ENCODE peak calls at places on chromosomes 3 and 15, in five cellular contexts. E is testis, Z is ovary, I is heart left ventricle, Q is sigmoid colon. L is an unnamed sample.

GRCh38 chr3:101036213-101036618 is 43.0 kb upstream of the ABI3BP start:
- DNase-seq in Q (no peak), I (no peak), Z (no peak), E (no peak), L (no peak)

GRCh38 chr15:81316267-81316666 is 7.7 kb downstream of the STARD5 start:
- DNase-seq in I (no peak), Z (no peak), E (no peak), Q (no peak), L (no peak)

GRCh38 chr3:106628407-106628806 is 748.8 kb upstream of the CCDC54 start:
- DNase-seq in E (no peak), Z (no peak), I (no peak), Q (no peak), L (no peak)

GRCh38 chr3:99534951-99535704 is 103.3 kb upstream of the COL8A1 start:
- DNase-seq in Z (no peak), E (no peak), Q (no peak), I (no peak), L (no peak)

GRCh38 chr15:63260786-63261185 is 16.6 kb upstream of the APH1B start:
- DNase-seq in Z (no peak), Q (no peak), I (no peak), E (no peak), L (no peak)

GRCh38 chr15:88391700-88392099 is 75.5 kb downstream of the MRPL46 start:
- DNase-seq in Q (no peak), Z (no peak), E (no peak), I (no peak), L (no peak)

GRCh38 chr3:178406206-178406605 is 130.0 kb upstream of the KCNMB2 start:
- DNase-seq in Q (no peak), Z (no peak), I (no peak), E (no peak), L (no peak)

GRCh38 chr15:90883971-90884718 is at the start of gene FES:
- DNase-seq in I (peak; percentile 86), Q (peak; percentile 86), Z (peak; percentile 83), E (no peak), L (no peak)

GRCh38 chr3:31188112-31188511 is 293.7 kb upstream of the GADL1 start:
- DNase-seq in Q (peak; percentile 69), E (no peak), I (no peak), Z (no peak), L (no peak)
- H3K4me3 ChIP-seq in Q (no peak overlapping the region), E (no peak overlapping the region), I (no peak overlapping the region), Z (no peak overlapping the region), L (no peak overlapping the region)

GRCh38 chr3:187291001-187291511 is 481 bp downstream of the MASP1 start:
- DNase-seq in E (peak; percentile 32), I (no peak), Z (peak; percentile 40), Q (no peak), L (peak; percentile 89)
- TF ChIP-seq POLR2A in E (no peak), I (no peak), Z (no peak), Q (no peak), L (no peak)

GRCh38 chr15:79025201-79025600 is 65.4 kb downstream of the RASGRF1 start:
- DNase-seq in E (no peak), Q (no peak), I (no peak), Z (no peak), L (no peak)
- TF ChIP-seq CTCF in E (no peak), Q (no peak), I (no peak), Z (no peak), L (no peak)

GRCh38 chr3:195855471-195856409 is 44.0 kb upstream of the MUC4 start:
- DNase-seq in I (no peak), E (no peak), Q (no peak), Z (no peak), L (no peak)

GRCh38 chr3:195859846-195860411 is 48.2 kb upstream of the MUC4 start:
- DNase-seq in Q (no peak), E (no peak), Z (no peak), I (no peak), L (no peak)

GRCh38 chr3:195860456-195860855 is 47.9 kb downstream of the TNK2 start:
- DNase-seq in I (no peak), E (no peak), Q (no peak), Z (no peak), L (no peak)

GRCh38 chr3:195856410-195857084 is 44.8 kb upstream of the MUC4 start:
- DNase-seq in Z (no peak), Q (no peak), I (no peak), E (no peak), L (no peak)

GRCh38 chr3:195859061-195859845 is 47.5 kb upstream of the MUC4 start:
- DNase-seq in Q (peak; percentile 83), Z (peak; percentile 82), I (peak; percentile 50), E (peak; percentile 86), L (peak; percentile 96)
- H3K4me3 ChIP-seq in Q (no peak overlapping the region), Z (no peak overlapping the region), I (no peak overlapping the region), E (no peak overlapping the region), L (peak overlapping the region; percentile 22)

L was measured in esophagus muscularis mucosa.